ENCODE peak calls at places on chromosome 6, in ten cellular contexts. H, F, G, A, K, Y, X, Q, C and Z are unnamed samples.

GRCh38 chr6:90695316-90695715 is 108.4 kb upstream of the MAP3K7 start:
- DNase-seq in A (no peak), F (no peak), K (no peak), X (no peak), Q (no peak), Y (no peak), G (no peak), C (no peak), H (no peak), Z (no peak)

GRCh38 chr6:110549277-110549676 is 72.9 kb upstream of the SLC22A16 start:
- DNase-seq in Q (no peak), C (no peak), F (no peak), Y (no peak), K (no peak), G (no peak), H (no peak), X (no peak), A (no peak), Z (no peak)

GRCh38 chr6:102798631-102799030 is 1405.1 kb downstream of the GRIK2 start:
- DNase-seq in C (no peak), Y (no peak), Q (no peak), A (peak; percentile 8), K (no peak), H (no peak), F (peak; percentile 11), X (no peak), G (no peak), Z (no peak)

GRCh38 chr6:142861711-142862110 is 83.3 kb downstream of the HIVEP2 start:
- DNase-seq in G (no peak), X (no peak), F (no peak), Y (no peak), C (no peak), A (no peak), H (no peak), K (no peak), Q (no peak), Z (no peak)

GRCh38 chr6:168326294-168327261 is 7.0 kb upstream of the DACT2 start:
- DNase-seq in Y (no peak), H (no peak), Q (no peak), C (no peak), G (no peak), X (no peak), K (peak; percentile 40), A (no peak), F (no peak), Z (no peak)

GRCh38 chr6:84763397-84764331 is 734 bp downstream of the TBX18 start:
- DNase-seq in Q (peak; percentile 53), A (peak; percentile 45), G (no peak), F (no peak), K (peak; percentile 58), Y (no peak), X (no peak), C (no peak), H (no peak), Z (peak; percentile 82)

GRCh38 chr6:30883743-30884520 is at the start of gene DDR1:
- DNase-seq in H (no peak), C (peak; percentile 82), X (peak; percentile 60), G (peak; percentile 58), K (peak; percentile 37), Q (peak; percentile 58), F (peak; percentile 85), A (peak; percentile 61), Y (peak; percentile 36), Z (peak; percentile 31)

GRCh38 chr6:83257791-83258190 is 64.6 kb downstream of the RWDD2A start:
- DNase-seq in C (no peak), H (no peak), X (no peak), G (no peak), K (no peak), A (no peak), Y (no peak), F (no peak), Q (no peak), Z (no peak)

GRCh38 chr6:110188791-110189190 is 8.6 kb downstream of the CDC40 start:
- DNase-seq in C (no peak), X (no peak), Y (no peak), H (no peak), G (no peak), Q (no peak), K (no peak), A (no peak), F (no peak), Z (no peak)